ENCODE peak calls at places on chromosome X, in ten cellular contexts. J is MM.1S, Y is hippocampal formation, L is epithelial cell of esophagus, A is ascending aorta, E is dorsolateral prefrontal cortex, V is renal cortical epithelial cell, M is left ventricle myocardium superior, X is LoVo, T is substantia nigra. C is an unnamed sample.

GRCh38 chrX:107673933-107674479 is 45.7 kb downstream of the PRPS1 start:
- DNase-seq in J (peak), Y (no peak), L (peak), A (peak), E (no peak), V (peak), M (peak), X (no peak), T (no peak), C (peak)

GRCh38 chrX:70096052-70096451 is 33.8 kb downstream of the OTUD6A start:
- DNase-seq in J (no peak), Y (no peak), L (peak), A (no peak), E (no peak), V (no peak), M (no peak), X (no peak), T (no peak), C (no peak)

GRCh38 chrX:153969904-153970397 is 1.7 kb downstream of the HCFC1 start:
- DNase-seq in J (no peak), Y (peak), L (no peak), A (no peak), E (peak), V (no peak), M (peak), X (no peak), T (no peak), C (peak)

GRCh38 chrX:73987166-73987565 is 316.8 kb upstream of the ZCCHC13 start:
- DNase-seq in J (no peak), Y (no peak), L (no peak), A (no peak), E (no peak), V (no peak), M (no peak), X (no peak), T (no peak), C (no peak)

GRCh38 chrX:106415276-106415895 is 196.4 kb upstream of the RADX start:
- DNase-seq in J (peak), Y (no peak), L (peak), A (no peak), E (no peak), V (peak), M (no peak), X (peak), T (no peak), C (peak)

GRCh38 chrX:3550160-3550765 is 163.2 kb downstream of the PRKX start:
- DNase-seq in J (no peak), Y (no peak), L (no peak), A (no peak), E (no peak), V (no peak), M (no peak), X (no peak), T (no peak), C (no peak)

GRCh38 chrX:101337776-101338271 is 10.7 kb downstream of the TIMM8A start:
- DNase-seq in J (no peak), Y (no peak), L (no peak), A (no peak), E (no peak), V (no peak), M (no peak), X (no peak), T (no peak), C (no peak)

GRCh38 chrX:150833454-150834056 is 64.9 kb downstream of the CD99L2 start:
- DNase-seq in J (no peak), Y (no peak), L (no peak), A (no peak), E (no peak), V (no peak), M (no peak), X (no peak), T (no peak), C (no peak)

GRCh38 chrX:72054776-72055495 is 76.8 kb downstream of the RTL5 start:
- DNase-seq in J (no peak), Y (no peak), L (no peak), A (peak), E (peak), V (no peak), M (no peak), X (no peak), T (no peak), C (no peak)

GRCh38 chrX:101265869-101266428 is 25.2 kb downstream of the TAF7L start:
- DNase-seq in J (no peak), Y (no peak), L (peak), A (no peak), E (no peak), V (peak), M (no peak), X (no peak), T (no peak), C (no peak)

GRCh38 chrX:124086411-124086810 is 124.9 kb downstream of the STAG2 start:
- DNase-seq in J (peak), Y (no peak), L (no peak), A (no peak), E (no peak), V (no peak), M (no peak), X (no peak), T (no peak), C (no peak)

GRCh38 chrX:67544871-67545771 is 1.3 kb downstream of the AR start:
- DNase-seq in J (no peak), Y (no peak), L (no peak), A (no peak), E (no peak), V (no peak), M (peak), X (no peak), T (no peak), C (peak)

GRCh38 chrX:150515801-150516200 is 52.6 kb upstream of the MTM1 start:
- DNase-seq in J (no peak), Y (no peak), L (no peak), A (no peak), E (no peak), V (no peak), M (no peak), X (no peak), T (no peak), C (no peak)

GRCh38 chrX:135975421-135975820 is 1.6 kb upstream of the MMGT1 start:
- DNase-seq in J (no peak), Y (no peak), L (no peak), A (no peak), E (no peak), V (no peak), M (no peak), X (no peak), T (no peak), C (no peak)